ENCODE peak calls at places on chromosomes 1 and 21, in six cellular contexts. A is HFFc6, Z is pancreas, H is neural crest cell, U is neural progenitor cell, S is body of pancreas. F is an unnamed sample.

GRCh38 chr1:23638786-23639241 is 52.8 kb upstream of the RPL11 start:
- DNase-seq in A (no peak), Z (no peak), H (no peak), U (no peak), S (no peak), F (no peak)

GRCh38 chr1:230365723-230366307 is 60.3 kb downstream of the PGBD5 start:
- DNase-seq in A (no peak), Z (no peak), H (no peak), U (peak), S (no peak), F (no peak)

GRCh38 chr1:29812397-29813135 is 576.2 kb downstream of the PTPRU start:
- DNase-seq in A (no peak), Z (no peak), H (no peak), U (no peak), S (no peak), F (no peak)

GRCh38 chr1:112888630-112889029 is 67.4 kb downstream of the SLC16A1 start:
- DNase-seq in A (no peak), Z (no peak), H (no peak), U (no peak), S (no peak), F (no peak)

GRCh38 chr1:212545941-212546638 is 62.5 kb upstream of the ATF3 start:
- DNase-seq in A (no peak), Z (no peak), H (no peak), U (no peak), S (no peak), F (no peak)

GRCh38 chr1:12678820-12679219 is 34.9 kb downstream of the AADACL4 start:
- DNase-seq in A (no peak), Z (no peak), H (no peak), U (no peak), S (no peak), F (no peak)

GRCh38 chr1:94863297-94863911 is 43.2 kb downstream of the SLC44A3 start:
- DNase-seq in A (peak), Z (no peak), H (no peak), U (no peak), S (peak), F (no peak)

GRCh38 chr1:29849038-29849750 is 612.9 kb downstream of the PTPRU start:
- DNase-seq in A (peak), Z (no peak), H (peak), U (peak), S (no peak), F (no peak)

GRCh38 chr1:39268906-39269305 is 64.4 kb downstream of the MACF1 start:
- DNase-seq in A (no peak), Z (no peak), H (no peak), U (peak), S (no peak), F (no peak)

GRCh38 chr1:70044832-70045231 is 160.5 kb downstream of the LRRC40 start:
- DNase-seq in A (peak), Z (no peak), H (no peak), U (no peak), S (no peak), F (no peak)

GRCh38 chr1:64823691-64824476 is 79.0 kb downstream of the RAVER2 start:
- DNase-seq in A (peak), Z (no peak), H (peak), U (peak), S (peak), F (peak)
- TF ChIP-seq CTCF in A (peak), Z (peak), H (peak), U (peak), S (peak), F (peak)

DNA sequence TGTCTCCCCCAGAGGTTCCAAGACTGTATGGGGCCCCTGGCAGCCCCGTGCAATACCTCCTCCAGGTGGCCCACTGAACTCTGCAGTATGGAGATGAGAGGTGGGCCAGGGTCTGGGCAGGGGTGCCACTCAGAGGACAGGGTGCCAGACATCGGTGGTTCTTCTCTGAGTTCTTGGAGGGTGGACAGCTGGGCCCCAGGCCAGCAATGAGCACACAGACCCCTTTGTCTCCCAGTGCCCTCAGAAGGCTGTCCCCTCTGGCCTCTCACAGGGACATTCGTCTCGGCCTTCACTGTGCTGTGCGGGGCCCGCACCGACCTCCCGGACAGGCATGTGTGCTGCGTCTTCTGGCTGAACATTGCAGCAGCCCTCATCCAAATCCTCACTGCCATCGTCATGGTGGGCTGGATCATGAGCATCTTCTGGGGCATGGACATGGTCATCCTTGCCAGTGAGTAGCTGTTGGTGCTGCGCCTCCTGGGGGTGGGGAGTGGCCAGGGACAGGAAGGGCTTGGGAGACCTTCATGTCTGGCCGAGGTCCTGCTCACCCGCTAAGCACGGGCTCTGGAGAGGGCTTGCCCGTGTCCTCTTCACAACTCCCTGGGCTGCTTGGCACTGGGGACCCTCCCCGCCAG is 48.1 kb downstream of the STUM start:
- DNase-seq in A (no peak), Z (peak), H (no peak), U (no peak), S (no peak), F (no peak)
- TF ChIP-seq CTCF in A (no peak), Z (no peak), H (no peak), U (no peak), S (no peak), F (no peak)

GRCh38 chr1:19957779-19958178 is 21.6 kb downstream of the PLA2G2A start:
- DNase-seq in A (no peak), Z (no peak), H (no peak), U (no peak), S (no peak), F (no peak)
- TF ChIP-seq CTCF in A (no peak), Z (no peak), H (no peak), U (peak), S (peak), F (no peak)

GRCh38 chr1:21244154-21244553 is 46.1 kb downstream of the ECE1 start:
- DNase-seq in A (no peak), Z (no peak), H (no peak), U (no peak), S (peak), F (no peak)

GRCh38 chr1:21246905-21247642 is 43.2 kb downstream of the ECE1 start:
- DNase-seq in A (no peak), Z (no peak), H (no peak), U (no peak), S (peak), F (no peak)

GRCh38 chr1:21242846-21243245 is 47.4 kb downstream of the ECE1 start:
- DNase-seq in A (no peak), Z (no peak), H (no peak), U (no peak), S (no peak), F (no peak)

GRCh38 chr1:21245688-21246229 is 44.5 kb downstream of the ECE1 start:
- DNase-seq in A (no peak), Z (no peak), H (no peak), U (no peak), S (no peak), F (no peak)

DNA sequence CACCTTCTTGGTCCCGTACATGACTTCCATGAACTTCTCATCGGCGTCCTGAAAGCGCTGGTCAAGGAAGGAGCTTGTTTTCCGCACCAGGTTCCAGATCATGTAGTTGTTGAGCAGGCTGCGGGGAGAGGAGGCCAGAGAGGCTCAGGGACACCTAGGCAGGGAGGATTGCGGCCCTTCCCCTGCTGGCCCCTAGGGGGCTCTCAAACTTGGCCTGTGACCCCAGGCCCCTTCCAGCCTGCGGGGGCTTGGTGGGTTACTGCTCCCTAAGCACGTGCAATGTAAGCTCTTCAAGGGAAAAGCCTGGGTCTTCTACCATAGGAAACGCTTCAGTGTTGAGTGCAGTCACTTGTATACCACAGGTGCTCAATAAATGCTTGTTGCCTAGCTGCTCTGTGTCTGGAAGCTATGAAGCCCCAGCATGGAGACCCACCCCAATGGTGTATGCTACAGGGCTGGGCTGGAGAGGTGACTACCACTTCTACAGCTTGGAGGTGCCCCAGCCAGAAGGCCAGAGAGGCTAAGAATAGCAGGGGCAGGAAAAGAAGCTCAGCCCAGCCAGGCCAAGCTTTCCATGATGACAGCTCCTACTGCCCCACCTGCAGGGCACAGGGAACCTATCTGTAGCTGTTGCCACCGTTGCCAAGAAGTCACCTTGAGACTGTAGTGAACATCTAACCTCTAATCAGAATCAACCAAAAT is 45.1 kb downstream of the ECE1 start:
- DNase-seq in A (no peak), Z (no peak), H (no peak), U (peak), S (peak), F (no peak)
- TF ChIP-seq CTCF in A (peak), Z (no peak), H (peak), U (peak), S (no peak), F (no peak)

GRCh38 chr21:46503922-46504539 is 45.3 kb downstream of the DIP2A start:
- DNase-seq in A (no peak), Z (no peak), H (no peak), U (no peak), S (no peak), F (no peak)
- TF ChIP-seq CTCF in A (no peak), Z (no peak), H (no peak), U (no peak), S (no peak), F (no peak)

DNA sequence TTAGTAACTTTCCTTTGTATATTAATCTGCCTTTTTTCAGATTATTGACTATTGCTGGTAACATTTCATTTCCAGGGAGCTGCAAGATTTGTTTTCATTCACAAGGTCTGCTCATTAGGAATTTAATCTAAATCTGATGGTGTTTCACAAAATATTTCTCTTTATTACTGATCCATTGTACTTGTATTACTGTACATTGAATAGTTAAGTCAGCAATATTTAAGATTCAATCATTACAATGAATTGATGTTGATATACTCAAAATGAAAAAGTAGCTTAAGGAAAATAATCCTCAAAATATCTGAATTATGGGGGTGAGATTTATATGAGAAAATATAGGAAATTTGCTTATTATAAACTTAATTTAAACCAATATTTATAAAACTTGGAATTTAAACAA is 308.6 kb upstream of the PBX1 start:
- DNase-seq in A (no peak), Z (no peak), H (no peak), U (no peak), S (no peak), F (no peak)
- TF ChIP-seq CTCF in A (no peak), Z (no peak), H (no peak), U (no peak), S (no peak), F (no peak)